ENCODE peak calls at places on chromosome 18, in six cellular contexts. One of them, this sample, is unnamed.

GRCh38 chr18:22639626-22640025 is 221.9 kb upstream of the CTAGE1 start:
- DNase-seq in body of pancreas: no peak
- DNase-seq in GM10248: no peak
- DNase-seq in tibial artery: no peak
- DNase-seq in HFF-Myc: no peak
- DNase-seq in psoas muscle: no peak
- DNase-seq in this sample: no peak

GRCh38 chr18:58567453-58568196 is 61.3 kb downstream of the ALPK2 start:
- DNase-seq in body of pancreas: no peak
- DNase-seq in GM10248: no peak
- DNase-seq in tibial artery: no peak
- DNase-seq in HFF-Myc: peak
- DNase-seq in psoas muscle: no peak
- DNase-seq in this sample: no peak

GRCh38 chr18:50092250-50092780 is 102.6 kb downstream of the MYO5B start:
- DNase-seq in body of pancreas: no peak
- DNase-seq in GM10248: no peak
- DNase-seq in tibial artery: no peak
- DNase-seq in HFF-Myc: no peak
- DNase-seq in psoas muscle: no peak
- DNase-seq in this sample: no peak

GRCh38 chr18:60846396-60846795 is 473.8 kb upstream of the MC4R start:
- DNase-seq in body of pancreas: no peak
- DNase-seq in GM10248: no peak
- DNase-seq in tibial artery: no peak
- DNase-seq in HFF-Myc: no peak
- DNase-seq in psoas muscle: no peak
- DNase-seq in this sample: no peak

GRCh38 chr18:3345885-3346284 is 84.0 kb downstream of the MYL12B start:
- DNase-seq in body of pancreas: no peak
- DNase-seq in GM10248: no peak
- DNase-seq in tibial artery: no peak
- DNase-seq in HFF-Myc: no peak
- DNase-seq in psoas muscle: no peak
- DNase-seq in this sample: no peak

GRCh38 chr18:33870059-33870458 is 292.0 kb downstream of the ASXL3 start:
- DNase-seq in body of pancreas: no peak
- DNase-seq in GM10248: no peak
- DNase-seq in tibial artery: no peak
- DNase-seq in HFF-Myc: no peak
- DNase-seq in psoas muscle: no peak
- DNase-seq in this sample: no peak

GRCh38 chr18:46716827-46717226 is 40.0 kb downstream of the ST8SIA5 start:
- DNase-seq in body of pancreas: no peak
- DNase-seq in GM10248: no peak
- DNase-seq in tibial artery: no peak
- DNase-seq in HFF-Myc: no peak
- DNase-seq in psoas muscle: no peak
- DNase-seq in this sample: peak

GRCh38 chr18:57429607-57430165 is 5.5 kb upstream of the ONECUT2 start:
- DNase-seq in body of pancreas: no peak
- DNase-seq in GM10248: peak
- DNase-seq in tibial artery: no peak
- DNase-seq in HFF-Myc: no peak
- DNase-seq in psoas muscle: no peak
- DNase-seq in this sample: no peak

GRCh38 chr18:59597049-59597448 is 100.2 kb downstream of the CCBE1 start:
- DNase-seq in body of pancreas: no peak
- DNase-seq in GM10248: no peak
- DNase-seq in tibial artery: no peak
- DNase-seq in HFF-Myc: no peak
- DNase-seq in psoas muscle: no peak
- DNase-seq in this sample: no peak

GRCh38 chr18:61984293-61984692 is 91.5 kb upstream of the RNF152 start:
- DNase-seq in body of pancreas: no peak
- DNase-seq in GM10248: no peak
- DNase-seq in tibial artery: no peak
- DNase-seq in HFF-Myc: no peak
- DNase-seq in psoas muscle: no peak
- DNase-seq in this sample: no peak

GRCh38 chr18:55069497-55069896 is 110.2 kb upstream of the CCDC68 start:
- DNase-seq in body of pancreas: no peak
- DNase-seq in GM10248: peak
- DNase-seq in tibial artery: no peak
- DNase-seq in HFF-Myc: no peak
- DNase-seq in psoas muscle: no peak
- DNase-seq in this sample: no peak

GRCh38 chr18:13454363-13455150 is 236.0 kb downstream of the LDLRAD4 start:
- DNase-seq in body of pancreas: no peak
- DNase-seq in GM10248: no peak
- DNase-seq in tibial artery: peak
- DNase-seq in HFF-Myc: no peak
- DNase-seq in psoas muscle: no peak
- DNase-seq in this sample: no peak

GRCh38 chr18:61854578-61854977 is 38.2 kb downstream of the RNF152 start:
- DNase-seq in body of pancreas: no peak
- DNase-seq in GM10248: no peak
- DNase-seq in tibial artery: no peak
- DNase-seq in HFF-Myc: no peak
- DNase-seq in psoas muscle: no peak
- DNase-seq in this sample: peak

GRCh38 chr18:57352271-57352701 is at the start of gene ST8SIA3:
- DNase-seq in body of pancreas: no peak
- DNase-seq in GM10248: no peak
- DNase-seq in tibial artery: no peak
- DNase-seq in HFF-Myc: no peak
- DNase-seq in psoas muscle: no peak
- DNase-seq in this sample: no peak

GRCh38 chr18:51390695-51391094 is 193.2 kb upstream of the MEX3C start:
- DNase-seq in body of pancreas: no peak
- DNase-seq in GM10248: no peak
- DNase-seq in tibial artery: no peak
- DNase-seq in HFF-Myc: no peak
- DNase-seq in psoas muscle: no peak
- DNase-seq in this sample: no peak

GRCh38 chr18:61194726-61195125 is 138.5 kb upstream of the CDH20 start:
- DNase-seq in body of pancreas: no peak
- DNase-seq in GM10248: no peak
- DNase-seq in tibial artery: no peak
- DNase-seq in HFF-Myc: no peak
- DNase-seq in psoas muscle: no peak
- DNase-seq in this sample: no peak

GRCh38 chr18:55236150-55236931 is 277.1 kb upstream of the CCDC68 start:
- DNase-seq in body of pancreas: no peak
- DNase-seq in GM10248: no peak
- DNase-seq in tibial artery: peak
- DNase-seq in HFF-Myc: no peak
- DNase-seq in psoas muscle: peak
- DNase-seq in this sample: no peak

GRCh38 chr18:79698668-79699335 is 19.2 kb downstream of the CTDP1 start:
- DNase-seq in body of pancreas: no peak
- DNase-seq in GM10248: no peak
- DNase-seq in tibial artery: no peak
- DNase-seq in HFF-Myc: no peak
- DNase-seq in psoas muscle: no peak
- DNase-seq in this sample: peak

GRCh38 chr18:45357681-45358470 is 257.4 kb upstream of the SLC14A2 start:
- DNase-seq in body of pancreas: peak
- DNase-seq in GM10248: no peak
- DNase-seq in tibial artery: no peak
- DNase-seq in HFF-Myc: no peak
- DNase-seq in psoas muscle: no peak
- DNase-seq in this sample: no peak

GRCh38 chr18:75053028-75053624 is 155.8 kb downstream of the PTGR3 start:
- DNase-seq in body of pancreas: no peak
- DNase-seq in GM10248: no peak
- DNase-seq in tibial artery: no peak
- DNase-seq in HFF-Myc: no peak
- DNase-seq in psoas muscle: no peak
- DNase-seq in this sample: no peak

GRCh38 chr18:39806519-39806918 is 2148.5 kb upstream of the PIK3C3 start:
- DNase-seq in body of pancreas: no peak
- DNase-seq in GM10248: no peak
- DNase-seq in tibial artery: no peak
- DNase-seq in HFF-Myc: peak
- DNase-seq in psoas muscle: no peak
- DNase-seq in this sample: no peak

GRCh38 chr18:7735606-7736175 is 168.6 kb downstream of the PTPRM start:
- DNase-seq in body of pancreas: no peak
- DNase-seq in GM10248: no peak
- DNase-seq in tibial artery: no peak
- DNase-seq in HFF-Myc: no peak
- DNase-seq in psoas muscle: no peak
- DNase-seq in this sample: no peak

GRCh38 chr18:54043484-54044256 is 180.8 kb downstream of the MBD2 start:
- DNase-seq in body of pancreas: no peak
- DNase-seq in GM10248: no peak
- DNase-seq in tibial artery: no peak
- DNase-seq in HFF-Myc: no peak
- DNase-seq in psoas muscle: no peak
- DNase-seq in this sample: no peak

This sample was measured in globus pallidus.